ENCODE peak calls at places on chromosomes 11 and 22, in four cellular contexts. N is K562, W is HepG2, H is GM12878. O is an unnamed sample.

GRCh38 chr11:1109101-1109917 is 34.6 kb downstream of the MUC2 start:
- DNase-seq in N (no peak), W (no peak), H (no peak), O (no peak)

GRCh38 chr11:86660011-86660595 is 12.3 kb downstream of the ME3 start:
- DNase-seq in N (no peak), W (no peak), H (no peak), O (no peak)

GRCh38 chr22:35910013-35910860 is 118.4 kb downstream of the RBFOX2 start:
- DNase-seq in N (no peak), W (no peak), H (no peak), O (no peak)

GRCh38 chr11:62801071-62801470 is 4.2 kb downstream of the NXF1 start:
- DNase-seq in N (no peak), W (no peak), H (no peak), O (no peak)

GRCh38 chr11:60786811-60787567 is 1.9 kb downstream of the MS4A10 start:
- DNase-seq in N (no peak), W (no peak), H (no peak), O (no peak)

GRCh38 chr11:124738713-124739478 is 846 bp upstream of the NRGN start:
- DNase-seq in N (no peak), W (no peak), H (no peak), O (no peak)

GRCh38 chr11:22539851-22540376 is 85.7 kb downstream of the FANCF start:
- DNase-seq in N (no peak), W (peak; percentile 9), H (no peak), O (no peak)

GRCh38 chr11:134655189-134655937 is 243.3 kb upstream of the B3GAT1 start:
- DNase-seq in N (no peak), W (no peak), H (no peak), O (no peak)

GRCh38 chr11:27571151-27571840 is 64.7 kb upstream of the LIN7C start:
- DNase-seq in N (no peak), W (no peak), H (no peak), O (no peak)

GRCh38 chr22:48488611-48489456 is 1338.8 kb downstream of the BRD1 start:
- DNase-seq in N (no peak), W (no peak), H (no peak), O (peak; percentile 79)

GRCh38 chr11:116697011-116697410 is 75.8 kb downstream of the BUD13 start:
- DNase-seq in N (no peak), W (no peak), H (no peak), O (peak; percentile 43)

GRCh38 chr11:69546735-69547370 is 65.4 kb downstream of the LINC01488 start:
- DNase-seq in N (no peak), W (no peak), H (peak; percentile 45), O (no peak)

GRCh38 chr22:50705219-50705691 is 32.6 kb downstream of the SHANK3 start:
- DNase-seq in N (peak; percentile 61), W (no peak), H (no peak), O (peak; percentile 44)

GRCh38 chr11:65043881-65044501 is 3.0 kb downstream of the SAC3D1 start:
- DNase-seq in N (peak; percentile 45), W (no peak), H (no peak), O (no peak)

GRCh38 chr11:45176996-45177395 is 30.6 kb downstream of the PRDM11 start:
- DNase-seq in N (no peak), W (no peak), H (no peak), O (no peak)

GRCh38 chr11:123578778-123579481 is 75.5 kb downstream of the SCN3B start:
- DNase-seq in N (no peak), W (no peak), H (no peak), O (no peak)

GRCh38 chr11:75700940-75701339 is 16.7 kb upstream of the MOGAT2 start:
- DNase-seq in N (no peak), W (no peak), H (no peak), O (no peak)

GRCh38 chr22:44362249-44363040 is 49.7 kb upstream of the SHISAL1 start:
- DNase-seq in N (no peak), W (no peak), H (no peak), O (no peak)

GRCh38 chr11:9787981-9788521 is 124.2 kb downstream of the SWAP70 start:
- DNase-seq in N (no peak), W (no peak), H (no peak), O (no peak)

GRCh38 chr22:46062971-46063631 is 86.1 kb upstream of the WNT7B start:
- DNase-seq in N (no peak), W (no peak), H (no peak), O (no peak)

GRCh38 chr11:45022294-45023064 is 71.8 kb upstream of the TP53I11 start:
- DNase-seq in N (no peak), W (no peak), H (no peak), O (no peak)

GRCh38 chr11:85945788-85946187 is 90.6 kb downstream of the CCDC83 start:
- DNase-seq in N (no peak), W (no peak), H (no peak), O (no peak)

GRCh38 chr11:35598254-35599125 is 19.8 kb upstream of the FJX1 start:
- DNase-seq in N (no peak), W (no peak), H (peak; percentile 40), O (no peak)

GRCh38 chr11:60699282-60699681 is at the start of gene MS4A8:
- DNase-seq in N (no peak), W (no peak), H (no peak), O (no peak)

GRCh38 chr11:128715691-128716153 is 21.9 kb downstream of the FLI1 start:
- DNase-seq in N (no peak), W (no peak), H (no peak), O (no peak)

GRCh38 chr11:67027483-67027930 is 4.6 kb downstream of the SYT12 start:
- DNase-seq in N (no peak), W (no peak), H (no peak), O (no peak)

GRCh38 chr11:120798854-120799253 is 225.0 kb upstream of the TBCEL start:
- DNase-seq in N (no peak), W (no peak), H (no peak), O (no peak)

GRCh38 chr11:18713646-18714442 is 12.1 kb downstream of the IGSF22 start:
- DNase-seq in N (no peak), W (no peak), H (no peak), O (no peak)

GRCh38 chr22:21949948-21950347 is 2.7 kb downstream of the PPM1F start:
- DNase-seq in N (peak; percentile 50), W (no peak), H (no peak), O (no peak)

GRCh38 chr11:95659088-95659487 is 130.5 kb downstream of the FAM76B start:
- DNase-seq in N (no peak), W (no peak), H (no peak), O (no peak)

GRCh38 chr11:60370811-60371297 is 7.5 kb upstream of the MS4A7 start:
- DNase-seq in N (no peak), W (peak; percentile 27), H (no peak), O (no peak)

GRCh38 chr22:41526802-41527799 is 17.2 kb downstream of the POLR3H start:
- DNase-seq in N (peak; percentile 61), W (no peak), H (no peak), O (peak; percentile 90)

GRCh38 chr11:19756675-19757475 is 44.2 kb downstream of the NAV2 start:
- DNase-seq in N (no peak), W (no peak), H (no peak), O (no peak)

GRCh38 chr22:30245985-30246901 is at the start of gene LIF:
- DNase-seq in N (peak; percentile 18), W (no peak), H (no peak), O (no peak)

GRCh38 chr22:39097098-39098020 is at the start of gene APOBEC3H:
- DNase-seq in N (peak; percentile 75), W (no peak), H (no peak), O (no peak)
- TF ChIP-seq ZNF274 in N (no peak), W (no peak), H (no peak), O (no peak)

GRCh38 chr11:84089072-84090057 is 803.2 kb upstream of the CCDC90B start:
- DNase-seq in N (no peak), W (peak; percentile 1), H (no peak), O (no peak)
- TF ChIP-seq HDAC6 in N (no peak), W (no peak), H (no peak), O (no peak)

GRCh38 chr11:102266111-102266510 is 51.2 kb upstream of the BIRC3 start:
- DNase-seq in N (no peak), W (no peak), H (no peak), O (no peak)

GRCh38 chr11:102269927-102270326 is 47.4 kb upstream of the BIRC3 start:
- DNase-seq in N (no peak), W (no peak), H (no peak), O (no peak)

GRCh38 chr11:102267602-102268001 is 49.7 kb upstream of the BIRC3 start:
- DNase-seq in N (peak; percentile 33), W (no peak), H (no peak), O (no peak)

GRCh38 chr11:102268083-102268984 is 49.0 kb upstream of the BIRC3 start:
- DNase-seq in N (peak; percentile 91), W (peak; percentile 79), H (peak; percentile 17), O (peak; percentile 89)

DNA sequence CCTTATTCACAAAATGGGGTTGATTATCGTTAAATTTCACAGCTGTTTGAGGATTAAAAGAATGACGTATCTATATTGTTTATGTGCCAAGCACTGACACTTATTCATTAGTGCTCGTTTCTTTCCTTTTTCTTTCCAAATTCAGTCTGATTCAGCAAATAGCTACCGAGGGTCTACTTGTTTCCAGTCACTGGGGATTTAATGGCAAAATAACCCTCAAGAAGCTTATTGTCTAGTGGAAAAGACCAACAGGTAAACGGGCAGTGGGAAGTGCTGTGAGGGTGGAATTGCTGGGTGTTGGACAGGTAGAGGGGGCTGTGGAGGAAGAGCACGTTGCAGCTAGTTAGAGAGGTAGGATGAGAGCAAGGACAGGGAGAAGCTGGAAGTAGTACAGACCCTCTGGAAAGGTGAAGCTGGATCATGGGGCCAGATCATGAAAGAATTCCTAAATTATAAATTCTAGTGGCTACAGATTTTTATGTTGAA is 48.3 kb upstream of the BIRC3 start:
- DNase-seq in N (no peak), W (no peak), H (no peak), O (no peak)
- TF ChIP-seq ZNF274 in N (no peak), W (no peak), H (no peak), O (no peak)

GRCh38 chr11:6413791-6414231 is 5.1 kb downstream of the APBB1 start:
- DNase-seq in N (no peak), W (no peak), H (no peak), O (no peak)

GRCh38 chr11:6414874-6415328 is 4.0 kb downstream of the APBB1 start:
- DNase-seq in N (no peak), W (no peak), H (no peak), O (no peak)

GRCh38 chr11:6418199-6418957 is 516 bp downstream of the APBB1 start:
- DNase-seq in N (no peak), W (no peak), H (no peak), O (no peak)

GRCh38 chr11:6420677-6421076 is 1.8 kb upstream of the APBB1 start:
- DNase-seq in N (no peak), W (no peak), H (no peak), O (no peak)

DNA sequence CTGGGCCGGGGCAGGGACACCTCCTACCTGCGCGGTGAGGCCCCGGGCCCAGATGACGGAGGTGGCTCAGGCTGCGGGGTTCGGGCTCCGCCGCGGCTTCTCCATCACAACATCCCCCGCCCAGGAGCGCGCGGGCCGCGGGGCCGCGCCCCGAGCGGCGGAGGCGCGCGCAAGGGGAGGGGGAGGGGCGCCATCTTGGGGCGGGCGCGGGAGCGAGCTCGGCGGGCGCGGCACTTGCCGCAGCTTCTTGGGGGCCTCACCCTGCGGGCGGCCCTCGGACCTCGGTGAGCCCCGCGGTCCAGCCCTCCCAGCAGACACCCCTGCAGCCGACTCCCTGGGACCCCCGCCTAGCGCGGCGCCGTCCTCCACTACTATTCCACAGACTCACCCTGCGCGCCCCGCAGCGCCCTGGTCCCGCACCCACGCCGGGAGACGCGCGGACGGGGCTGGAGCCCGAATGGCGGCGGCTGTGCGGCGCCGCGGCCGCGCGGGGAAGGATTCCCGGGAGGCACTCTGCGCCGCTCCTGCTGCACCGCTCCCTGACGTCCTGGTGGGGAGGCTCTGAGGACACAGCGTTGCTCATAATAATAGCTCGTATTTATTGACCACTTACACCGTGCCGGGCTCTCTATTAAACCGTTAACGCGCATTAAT is at the start of gene APBB1:
- DNase-seq in N (peak; percentile 76), W (no peak), H (no peak), O (peak; percentile 81)
- TF ChIP-seq HDAC6 in N (no peak), W (no peak), H (no peak), O (no peak)